ENCODE peak calls at places on chromosomes 13 and 19, in six cellular contexts. One of them, this sample, is unnamed. For H3K9me3 and H3K4me1, the result is how much of the 10 kb centered on the place peaks cover.

GRCh38 chr13:95801825-95802224 is 124.9 kb downstream of the DNAJC3 start:
- DNase-seq in H1: no peak
- DNase-seq in NT2/D1: no peak
- DNase-seq in ascending aorta: no peak
- DNase-seq in esophagus squamous epithelium: no peak
- DNase-seq in lower lobe of right lung: no peak
- DNase-seq in this sample: no peak

GRCh38 chr13:100550433-100550832 is 38.2 kb downstream of the GGACT start:
- DNase-seq in H1: peak
- DNase-seq in NT2/D1: no peak
- DNase-seq in ascending aorta: no peak
- DNase-seq in esophagus squamous epithelium: no peak
- DNase-seq in lower lobe of right lung: no peak
- DNase-seq in this sample: no peak

GRCh38 chr13:50323440-50324070 is 308.3 kb downstream of the KCNRG start:
- DNase-seq in H1: no peak
- DNase-seq in NT2/D1: no peak
- DNase-seq in ascending aorta: no peak
- DNase-seq in esophagus squamous epithelium: no peak
- DNase-seq in lower lobe of right lung: no peak
- DNase-seq in this sample: no peak

GRCh38 chr13:103835052-103835451 is 768.8 kb upstream of the SLC10A2 start:
- DNase-seq in H1: no peak
- DNase-seq in NT2/D1: no peak
- DNase-seq in ascending aorta: no peak
- DNase-seq in esophagus squamous epithelium: no peak
- DNase-seq in lower lobe of right lung: no peak
- DNase-seq in this sample: no peak

GRCh38 chr19:32318884-32319520 is 26.4 kb upstream of the ZNF507 start:
- DNase-seq in H1: peak
- DNase-seq in NT2/D1: peak
- DNase-seq in ascending aorta: no peak
- DNase-seq in esophagus squamous epithelium: no peak
- DNase-seq in lower lobe of right lung: no peak
- DNase-seq in this sample: no peak

GRCh38 chr13:59261928-59262488 is 901.7 kb downstream of the DIAPH3 start:
- DNase-seq in H1: peak
- DNase-seq in NT2/D1: no peak
- DNase-seq in ascending aorta: no peak
- DNase-seq in esophagus squamous epithelium: no peak
- DNase-seq in lower lobe of right lung: no peak
- DNase-seq in this sample: peak

GRCh38 chr19:4640247-4641000 is 1.1 kb downstream of the TNFAIP8L1 start:
- DNase-seq in H1: no peak
- DNase-seq in NT2/D1: no peak
- DNase-seq in ascending aorta: no peak
- DNase-seq in esophagus squamous epithelium: no peak
- DNase-seq in lower lobe of right lung: peak
- DNase-seq in this sample: no peak

GRCh38 chr13:23656637-23657036 is 86.4 kb downstream of the TNFRSF19 start:
- DNase-seq in H1: no peak
- DNase-seq in NT2/D1: no peak
- DNase-seq in ascending aorta: no peak
- DNase-seq in esophagus squamous epithelium: no peak
- DNase-seq in lower lobe of right lung: no peak
- DNase-seq in this sample: no peak

GRCh38 chr19:45117167-45117594 is 24.2 kb downstream of the PPP1R37 start:
- DNase-seq in H1: no peak
- DNase-seq in NT2/D1: no peak
- DNase-seq in ascending aorta: no peak
- DNase-seq in esophagus squamous epithelium: no peak
- DNase-seq in lower lobe of right lung: peak
- DNase-seq in this sample: no peak

GRCh38 chr19:14004619-14005380 is 1.3 kb downstream of the RFX1 start:
- DNase-seq in H1: no peak
- DNase-seq in NT2/D1: no peak
- DNase-seq in ascending aorta: peak
- DNase-seq in esophagus squamous epithelium: no peak
- DNase-seq in lower lobe of right lung: peak
- DNase-seq in this sample: no peak

GRCh38 chr13:113649212-113649611 is 8.8 kb downstream of the ATP4B start:
- DNase-seq in H1: no peak
- DNase-seq in NT2/D1: no peak
- DNase-seq in ascending aorta: peak
- DNase-seq in esophagus squamous epithelium: no peak
- DNase-seq in lower lobe of right lung: peak
- DNase-seq in this sample: no peak

GRCh38 chr13:96946709-96947311 is 47.5 kb downstream of the OXGR1 start:
- DNase-seq in H1: no peak
- DNase-seq in NT2/D1: no peak
- DNase-seq in ascending aorta: no peak
- DNase-seq in esophagus squamous epithelium: no peak
- DNase-seq in lower lobe of right lung: no peak
- DNase-seq in this sample: no peak

GRCh38 chr19:11125994-11126685 is 29.4 kb downstream of the SPC24 start:
- DNase-seq in H1: peak
- DNase-seq in NT2/D1: peak
- DNase-seq in ascending aorta: peak
- DNase-seq in esophagus squamous epithelium: no peak
- DNase-seq in lower lobe of right lung: peak
- DNase-seq in this sample: peak

GRCh38 chr13:113441661-113442060 is 11.6 kb downstream of the ADPRHL1 start:
- DNase-seq in H1: no peak
- DNase-seq in NT2/D1: no peak
- DNase-seq in ascending aorta: peak
- DNase-seq in esophagus squamous epithelium: no peak
- DNase-seq in lower lobe of right lung: peak
- DNase-seq in this sample: no peak

GRCh38 chr13:24128112-24128511 is 32.4 kb upstream of the SPATA13 start:
- DNase-seq in H1: no peak
- DNase-seq in NT2/D1: no peak
- DNase-seq in ascending aorta: no peak
- DNase-seq in esophagus squamous epithelium: no peak
- DNase-seq in lower lobe of right lung: no peak
- DNase-seq in this sample: no peak

GRCh38 chr19:56476671-56477428 is at the start of gene ZNF667:
- DNase-seq in H1: no peak
- DNase-seq in NT2/D1: no peak
- DNase-seq in ascending aorta: no peak
- DNase-seq in esophagus squamous epithelium: no peak
- DNase-seq in lower lobe of right lung: no peak
- DNase-seq in this sample: no peak

GRCh38 chr13:99371956-99372355 is 64.8 kb upstream of the GPR183 start:
- DNase-seq in H1: no peak
- DNase-seq in NT2/D1: no peak
- DNase-seq in ascending aorta: no peak
- DNase-seq in esophagus squamous epithelium: no peak
- DNase-seq in lower lobe of right lung: no peak
- DNase-seq in this sample: no peak

GRCh38 chr19:3687774-3688706 is 12.2 kb downstream of the PIP5K1C start:
- DNase-seq in H1: no peak
- DNase-seq in NT2/D1: no peak
- DNase-seq in ascending aorta: no peak
- DNase-seq in esophagus squamous epithelium: no peak
- DNase-seq in lower lobe of right lung: peak
- DNase-seq in this sample: no peak

GRCh38 chr19:2727640-2727944 is 6.4 kb upstream of the DIRAS1 start:
- DNase-seq in H1: no peak
- DNase-seq in NT2/D1: no peak
- DNase-seq in ascending aorta: no peak
- DNase-seq in esophagus squamous epithelium: no peak
- DNase-seq in lower lobe of right lung: no peak
- DNase-seq in this sample: no peak

GRCh38 chr13:114063545-114064515 is 68.6 kb downstream of the RASA3 start:
- DNase-seq in H1: no peak
- DNase-seq in NT2/D1: no peak
- DNase-seq in ascending aorta: peak
- DNase-seq in esophagus squamous epithelium: no peak
- DNase-seq in lower lobe of right lung: peak
- DNase-seq in this sample: no peak

GRCh38 chr13:50476579-50476978 is 366.9 kb downstream of the DLEU7 start:
- DNase-seq in H1: no peak
- DNase-seq in NT2/D1: no peak
- DNase-seq in ascending aorta: no peak
- DNase-seq in esophagus squamous epithelium: no peak
- DNase-seq in lower lobe of right lung: no peak
- DNase-seq in this sample: no peak

GRCh38 chr19:35141627-35142401 is 1.2 kb upstream of the FXYD7 start:
- DNase-seq in H1: peak
- DNase-seq in NT2/D1: no peak
- DNase-seq in ascending aorta: no peak
- DNase-seq in esophagus squamous epithelium: no peak
- DNase-seq in lower lobe of right lung: no peak
- DNase-seq in this sample: no peak

GRCh38 chr19:33434090-33434885 is 60.8 kb downstream of the CEBPG start:
- DNase-seq in H1: no peak
- DNase-seq in NT2/D1: no peak
- DNase-seq in ascending aorta: no peak
- DNase-seq in esophagus squamous epithelium: no peak
- DNase-seq in lower lobe of right lung: peak
- DNase-seq in this sample: no peak

GRCh38 chr19:3287814-3288213 is 63.4 kb downstream of the CELF5 start:
- DNase-seq in H1: no peak
- DNase-seq in NT2/D1: no peak
- DNase-seq in ascending aorta: no peak
- DNase-seq in esophagus squamous epithelium: no peak
- DNase-seq in lower lobe of right lung: no peak
- DNase-seq in this sample: no peak

GRCh38 chr13:49253310-49253709 is 5.6 kb downstream of the CDADC1 start:
- DNase-seq in H1: no peak
- DNase-seq in NT2/D1: no peak
- DNase-seq in ascending aorta: no peak
- DNase-seq in esophagus squamous epithelium: no peak
- DNase-seq in lower lobe of right lung: no peak
- DNase-seq in this sample: no peak

DNA sequence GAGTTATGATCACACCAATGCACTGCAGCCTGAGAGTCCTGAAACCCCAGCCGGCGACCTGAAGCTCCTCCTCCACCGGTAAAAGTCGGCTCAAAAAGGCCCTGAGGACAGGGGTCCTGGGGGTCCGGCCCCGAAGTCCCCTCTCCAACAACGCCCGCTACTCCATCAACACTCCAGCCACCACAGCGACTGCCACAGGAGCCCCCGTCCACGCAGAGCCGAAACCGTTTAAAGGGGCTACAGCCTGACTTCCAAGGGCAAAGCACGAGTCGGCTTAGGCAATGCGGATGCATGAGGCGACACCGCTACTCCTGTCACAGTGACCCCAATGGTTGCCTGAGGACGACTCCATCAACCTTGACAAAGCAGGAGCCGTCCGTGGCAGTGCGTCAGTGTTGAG is 22.9 kb upstream of the ZNF420 start:
- DNase-seq in H1: no peak
- DNase-seq in NT2/D1: no peak
- DNase-seq in ascending aorta: no peak
- DNase-seq in esophagus squamous epithelium: no peak
- DNase-seq in lower lobe of right lung: no peak
- DNase-seq in this sample: no peak
- H3K9me3 ChIP-seq in H1: half or more
- H3K9me3 ChIP-seq in NT2/D1: under half
- H3K9me3 ChIP-seq in ascending aorta: under half
- H3K9me3 ChIP-seq in esophagus squamous epithelium: half or more
- H3K9me3 ChIP-seq in lower lobe of right lung: under half
- H3K9me3 ChIP-seq in this sample: under half

DNA sequence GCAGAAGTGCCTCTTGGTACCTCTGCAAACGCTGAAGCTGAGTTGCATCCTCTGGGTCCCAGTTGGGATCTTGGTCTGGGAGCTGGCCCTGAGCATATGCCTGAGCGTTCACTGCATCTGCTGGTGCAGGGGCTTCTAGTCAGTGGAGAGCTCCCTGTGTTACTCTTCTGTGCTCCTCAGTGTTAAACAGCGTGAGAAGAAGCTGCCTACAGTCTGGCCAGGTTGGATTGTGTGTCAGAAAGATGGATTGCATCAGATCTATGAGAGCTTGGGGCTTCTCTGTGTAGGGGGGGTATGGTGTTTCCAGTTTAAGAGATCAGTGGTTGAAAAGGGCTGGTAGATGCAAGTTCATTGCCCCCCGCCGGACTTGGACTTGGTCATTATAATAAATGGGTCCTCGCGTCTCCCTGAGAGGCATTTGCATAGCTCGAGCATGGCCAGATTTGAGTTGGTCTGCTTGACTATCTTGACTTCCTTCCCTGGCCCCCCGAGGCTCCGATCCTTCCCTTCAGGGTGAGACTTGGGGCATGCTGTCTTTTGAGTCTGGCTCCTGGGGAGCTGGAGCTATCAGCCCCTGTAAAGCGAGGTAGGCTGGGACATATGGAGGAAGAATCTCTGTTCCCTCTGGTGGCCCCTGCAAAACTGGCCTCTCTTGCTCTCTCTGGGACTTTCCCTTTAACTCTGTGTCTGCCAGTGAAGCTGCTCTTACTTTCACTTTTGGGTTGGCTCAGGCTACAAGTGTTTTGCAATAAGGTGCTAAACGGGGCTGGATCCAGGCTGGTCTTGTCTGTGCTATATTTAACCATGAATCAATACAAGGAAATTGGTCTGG is 52.9 kb downstream of the OR10H4 start:
- DNase-seq in H1: no peak
- DNase-seq in NT2/D1: no peak
- DNase-seq in ascending aorta: peak
- DNase-seq in esophagus squamous epithelium: no peak
- DNase-seq in lower lobe of right lung: no peak
- DNase-seq in this sample: no peak
- H3K4me3 ChIP-seq in H1: no peak
- H3K4me3 ChIP-seq in NT2/D1: no peak
- H3K4me3 ChIP-seq in ascending aorta: peak
- H3K4me3 ChIP-seq in esophagus squamous epithelium: peak
- H3K4me3 ChIP-seq in lower lobe of right lung: peak
- H3K4me3 ChIP-seq in this sample: no peak

GRCh38 chr13:109897988-109898623 is 111.7 kb upstream of the IRS2 start:
- DNase-seq in H1: no peak
- DNase-seq in NT2/D1: no peak
- DNase-seq in ascending aorta: no peak
- DNase-seq in esophagus squamous epithelium: no peak
- DNase-seq in lower lobe of right lung: no peak
- DNase-seq in this sample: no peak
- H3K4me1 ChIP-seq in H1: under half
- H3K4me1 ChIP-seq in NT2/D1: under half
- H3K4me1 ChIP-seq in ascending aorta: under half
- H3K4me1 ChIP-seq in esophagus squamous epithelium: under half
- H3K4me1 ChIP-seq in lower lobe of right lung: under half
- H3K4me1 ChIP-seq in this sample: under half

GRCh38 chr13:71606818-71607217 is 260.2 kb downstream of the DACH1 start:
- DNase-seq in H1: no peak
- DNase-seq in NT2/D1: no peak
- DNase-seq in ascending aorta: no peak
- DNase-seq in esophagus squamous epithelium: no peak
- DNase-seq in lower lobe of right lung: no peak
- DNase-seq in this sample: no peak

GRCh38 chr13:71602327-71602726 is 264.7 kb downstream of the DACH1 start:
- DNase-seq in H1: no peak
- DNase-seq in NT2/D1: no peak
- DNase-seq in ascending aorta: no peak
- DNase-seq in esophagus squamous epithelium: no peak
- DNase-seq in lower lobe of right lung: no peak
- DNase-seq in this sample: no peak

GRCh38 chr13:71603255-71603654 is 263.7 kb downstream of the DACH1 start:
- DNase-seq in H1: no peak
- DNase-seq in NT2/D1: no peak
- DNase-seq in ascending aorta: no peak
- DNase-seq in esophagus squamous epithelium: no peak
- DNase-seq in lower lobe of right lung: no peak
- DNase-seq in this sample: no peak

GRCh38 chr13:71607575-71607974 is 259.4 kb downstream of the DACH1 start:
- DNase-seq in H1: no peak
- DNase-seq in NT2/D1: no peak
- DNase-seq in ascending aorta: no peak
- DNase-seq in esophagus squamous epithelium: no peak
- DNase-seq in lower lobe of right lung: no peak
- DNase-seq in this sample: no peak

GRCh38 chr13:71605744-71606143 is 261.3 kb downstream of the DACH1 start:
- DNase-seq in H1: no peak
- DNase-seq in NT2/D1: no peak
- DNase-seq in ascending aorta: no peak
- DNase-seq in esophagus squamous epithelium: no peak
- DNase-seq in lower lobe of right lung: no peak
- DNase-seq in this sample: no peak
- H3K9me3 ChIP-seq in H1: under half
- H3K9me3 ChIP-seq in NT2/D1: under half
- H3K9me3 ChIP-seq in ascending aorta: under half
- H3K9me3 ChIP-seq in esophagus squamous epithelium: under half
- H3K9me3 ChIP-seq in lower lobe of right lung: under half
- H3K9me3 ChIP-seq in this sample: under half

This sample was measured in iPS DF 6.9.